ENCODE peak calls at places on chromosomes 1 and 21, in nine cellular contexts. I is fibroblast of mammary gland; C is tibial artery; Y is choroid plexus epithelial cell; Z is fibroblast of the aortic adventitia; D is WTC11; E is adrenal gland; V is CD8-positive, alpha-beta T cell; B is fibroblast of lung. L is an unnamed sample.
A peak's percentile ranks its signal among the peaks of the same experiment; 100 is the strongest.

GRCh38 chr1:204268101-204268500 is 54.3 kb upstream of the GOLT1A start:
- DNase-seq in I (no peak), C (no peak), Y (no peak), Z (no peak), D (no peak), E (no peak), V (no peak), B (no peak), L (no peak)

GRCh38 chr1:21653744-21654100 is 15.4 kb downstream of the RAP1GAP start:
- DNase-seq in I (no peak), C (no peak), Y (no peak), Z (no peak), D (no peak), E (no peak), V (no peak), B (no peak), L (no peak)

GRCh38 chr1:9835758-9836631 is 12.2 kb upstream of the CLSTN1 start:
- DNase-seq in I (peak; percentile 28), C (peak; percentile 60), Y (peak; percentile 20), Z (no peak), D (peak; percentile 73), E (no peak), V (no peak), B (peak; percentile 33), L (no peak)

GRCh38 chr21:32278068-32278467 is 781 bp downstream of the MIS18A start:
- DNase-seq in I (peak; percentile 21), C (no peak), Y (peak; percentile 26), Z (no peak), D (no peak), E (no peak), V (no peak), B (no peak), L (no peak)

GRCh38 chr1:89780721-89781120 is 40.1 kb upstream of the LRRC8D start:
- DNase-seq in I (peak; percentile 61), C (no peak), Y (peak; percentile 85), Z (peak; percentile 59), D (no peak), E (no peak), V (no peak), B (peak; percentile 56), L (no peak)

GRCh38 chr1:247296599-247297180 is 35.0 kb downstream of the ZNF496 start:
- DNase-seq in I (no peak), C (no peak), Y (no peak), Z (no peak), D (no peak), E (no peak), V (no peak), B (no peak), L (no peak)

GRCh38 chr1:70509996-70510876 is 99.2 kb downstream of the CTH start:
- DNase-seq in I (peak; percentile 98), C (no peak), Y (peak; percentile 99), Z (peak; percentile 98), D (no peak), E (no peak), V (no peak), B (peak; percentile 89), L (no peak)

GRCh38 chr1:190140644-190141043 is 337.0 kb downstream of the BRINP3 start:
- DNase-seq in I (no peak), C (no peak), Y (no peak), Z (no peak), D (no peak), E (no peak), V (no peak), B (no peak), L (no peak)

GRCh38 chr21:15390049-15390448 is 325.2 kb upstream of the NRIP1 start:
- DNase-seq in I (no peak), C (no peak), Y (no peak), Z (no peak), D (no peak), E (no peak), V (no peak), B (no peak), L (no peak)

GRCh38 chr1:107139833-107140702 is 771 bp upstream of the NTNG1 start:
- DNase-seq in I (peak; percentile 41), C (peak; percentile 64), Y (peak; percentile 56), Z (peak; percentile 59), D (peak; percentile 74), E (no peak), V (no peak), B (peak; percentile 76), L (no peak)

GRCh38 chr1:39642796-39643195 is 3.4 kb upstream of the HEYL start:
- DNase-seq in I (no peak), C (peak; percentile 83), Y (no peak), Z (no peak), D (no peak), E (no peak), V (no peak), B (peak; percentile 36), L (no peak)

GRCh38 chr1:204316164-204316563 is 43.6 kb downstream of the PLEKHA6 start:
- DNase-seq in I (no peak), C (no peak), Y (no peak), Z (no peak), D (no peak), E (no peak), V (no peak), B (no peak), L (no peak)

GRCh38 chr1:36919491-36920145 is 114.7 kb downstream of the GRIK3 start:
- DNase-seq in I (no peak), C (peak; percentile 38), Y (no peak), Z (no peak), D (no peak), E (no peak), V (no peak), B (no peak), L (no peak)

GRCh38 chr1:39391741-39392679 is 99.4 kb upstream of the BMP8A start:
- DNase-seq in I (peak; percentile 91), C (no peak), Y (peak; percentile 84), Z (peak; percentile 94), D (no peak), E (peak; percentile 69), V (no peak), B (peak; percentile 94), L (no peak)

GRCh38 chr1:3905266-3905952 is 5.3 kb upstream of the C1orf174 start:
- DNase-seq in I (no peak), C (no peak), Y (no peak), Z (no peak), D (no peak), E (no peak), V (no peak), B (no peak), L (no peak)

GRCh38 chr1:27563407-27564263 is 40.3 kb downstream of the AHDC1 start:
- DNase-seq in I (peak; percentile 62), C (peak; percentile 93), Y (peak; percentile 40), Z (peak; percentile 57), D (no peak), E (peak; percentile 87), V (no peak), B (peak; percentile 56), L (no peak)

GRCh38 chr1:36486436-36487335 is 4.0 kb upstream of the CSF3R start:
- DNase-seq in I (no peak), C (peak; percentile 77), Y (peak; percentile 72), Z (no peak), D (no peak), E (peak; percentile 81), V (no peak), B (no peak), L (peak; percentile 45)

GRCh38 chr1:169475806-169476205 is 9.9 kb downstream of the SLC19A2 start:
- DNase-seq in I (no peak), C (no peak), Y (no peak), Z (no peak), D (no peak), E (no peak), V (no peak), B (no peak), L (no peak)

GRCh38 chr1:15950302-15950701 is 25.6 kb downstream of the ZBTB17 start:
- DNase-seq in I (no peak), C (no peak), Y (no peak), Z (no peak), D (no peak), E (no peak), V (no peak), B (no peak), L (no peak)

DNA sequence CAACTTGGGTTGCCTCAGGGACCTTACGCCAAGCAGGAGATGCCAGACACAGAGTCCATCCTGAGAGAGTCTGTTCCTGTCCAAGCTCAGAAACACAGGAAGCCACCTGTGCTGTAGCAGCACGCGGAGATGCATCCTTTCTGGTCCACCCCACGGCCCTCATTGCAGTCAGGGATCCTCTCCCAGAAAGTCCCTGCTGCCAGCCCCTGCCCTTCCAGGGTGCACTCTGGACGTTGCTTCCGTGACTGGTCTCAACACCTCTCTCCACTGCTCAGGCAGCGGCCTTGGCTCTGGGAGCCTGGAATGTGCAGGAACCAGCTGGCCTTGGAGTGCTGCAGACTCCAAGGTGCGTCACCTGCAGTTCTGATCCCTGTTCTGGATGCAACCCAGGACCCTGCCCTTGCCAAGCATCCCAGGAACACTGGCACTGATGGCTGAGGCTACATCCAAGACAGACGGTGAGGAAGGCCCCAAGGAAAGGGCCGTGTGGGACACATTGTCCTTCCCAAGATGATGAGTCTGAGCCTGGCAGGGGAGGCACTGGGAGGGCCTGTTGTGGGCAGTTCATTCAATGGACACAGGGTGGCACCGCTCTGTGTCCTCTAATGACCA is 21.7 kb upstream of the COL6A1 start:
- DNase-seq in I (no peak), C (no peak), Y (no peak), Z (no peak), D (no peak), E (no peak), V (no peak), B (no peak), L (no peak)
- TF ChIP-seq CTCF in I (no peak), C (no peak), Y (no peak), Z (no peak), D (no peak), E (no peak), V (no peak), B (no peak), L (no peak)

GRCh38 chr21:44282370-44282769 is 3.3 kb upstream of the AIRE start:
- DNase-seq in I (no peak), C (no peak), Y (no peak), Z (no peak), D (no peak), E (no peak), V (no peak), B (no peak), L (no peak)
- TF ChIP-seq CTCF in I (no peak), C (no peak), Y (no peak), Z (no peak), D (no peak), E (no peak), V (no peak), B (no peak), L (no peak)

GRCh38 chr1:5994713-5995621 is 2.7 kb upstream of the NPHP4 start:
- DNase-seq in I (no peak), C (no peak), Y (no peak), Z (no peak), D (no peak), E (no peak), V (peak; percentile 72), B (no peak), L (no peak)
- TF ChIP-seq CTCF in I (no peak), C (no peak), Y (peak; percentile 4), Z (peak; percentile 13), D (no peak), E (no peak), V (no peak), B (no peak), L (no peak)

DNA sequence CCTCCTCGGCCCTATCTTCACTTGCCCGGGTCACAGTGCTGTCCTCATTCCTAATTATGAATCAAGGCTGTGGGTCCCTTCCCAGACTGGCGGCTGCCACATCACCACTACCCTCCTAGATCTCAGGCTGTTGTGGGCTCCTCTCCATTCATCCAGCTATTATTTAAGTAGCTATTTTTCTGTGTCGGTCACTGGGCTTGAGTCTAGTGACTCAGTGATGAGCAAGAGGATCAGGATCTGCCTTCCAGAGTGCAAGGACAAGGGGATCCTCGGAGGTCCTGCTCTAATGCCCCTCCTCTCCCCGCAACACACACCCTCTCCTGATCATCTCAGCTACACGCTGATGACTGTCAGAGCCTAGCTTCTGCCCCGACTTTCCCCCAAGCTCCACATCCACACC is 34.1 kb downstream of the CDCP2 start:
- DNase-seq in I (peak; percentile 74), C (no peak), Y (peak; percentile 60), Z (peak; percentile 44), D (no peak), E (peak; percentile 36), V (no peak), B (peak; percentile 93), L (no peak)
- TF ChIP-seq CTCF in I (no peak), C (no peak), Y (no peak), Z (no peak), D (no peak), E (no peak), V (no peak), B (no peak), L (no peak)

L was measured in omental fat pad.